ENCODE peak calls at places on chromosome 16, in eight cellular contexts. C is heart left ventricle, U is stomach, G is IMR-90, H is PC-3, E is MM.1S, T is upper lobe of left lung, R is tibial artery. M is an unnamed sample.
A peak's percentile ranks its signal among the peaks of the same experiment; 100 is the strongest.

GRCh38 chr16:69273009-69273408 is 38.1 kb upstream of the VPS4A start:
- DNase-seq in H (no peak), R (no peak), U (no peak), T (no peak), C (no peak), E (no peak), G (peak; percentile 96), M (no peak)

GRCh38 chr16:74455213-74455612 is 33.9 kb upstream of the CLEC18B start:
- DNase-seq in H (no peak), T (no peak), U (no peak), G (peak; percentile 40), E (no peak), R (no peak), C (no peak), M (peak; percentile 84)

GRCh38 chr16:85312642-85313540 is 200.6 kb upstream of the CIBAR2 start:
- DNase-seq in R (peak; percentile 69), C (no peak), U (no peak), G (no peak), E (no peak), H (no peak), T (no peak), M (no peak)

GRCh38 chr16:1158456-1159324 is 5.8 kb downstream of the CACNA1H start:
- DNase-seq in R (peak; percentile 95), C (peak; percentile 80), G (peak; percentile 47), U (no peak), T (no peak), E (no peak), H (no peak), M (no peak)

GRCh38 chr16:2147981-2148671 is at the start of gene RAB26:
- DNase-seq in G (peak; percentile 33), E (peak; percentile 67), R (peak; percentile 92), C (peak; percentile 83), U (peak; percentile 95), H (peak; percentile 85), T (peak; percentile 91), M (peak; percentile 52)

GRCh38 chr16:84829168-84829965 is 9.6 kb downstream of the CRISPLD2 start:
- DNase-seq in G (peak; percentile 93), H (no peak), C (no peak), T (no peak), E (no peak), U (no peak), R (peak; percentile 89), M (no peak)

GRCh38 chr16:24983521-24983920 is 31.6 kb downstream of the ARHGAP17 start:
- DNase-seq in H (no peak), E (no peak), U (no peak), T (no peak), C (peak; percentile 15), G (no peak), R (no peak), M (no peak)

GRCh38 chr16:23673971-23674614 is 4.6 kb upstream of the PLK1 start:
- DNase-seq in R (no peak), T (no peak), U (no peak), G (no peak), E (no peak), H (no peak), C (no peak), M (no peak)

GRCh38 chr16:88570691-88571092 is 489 bp downstream of the ZC3H18 start:
- DNase-seq in U (no peak), E (peak; percentile 17), H (no peak), C (no peak), G (no peak), R (no peak), T (peak; percentile 25), M (peak; percentile 7)

GRCh38 chr16:80717611-80718010 is 86.8 kb downstream of the CDYL2 start:
- DNase-seq in R (no peak), H (no peak), G (no peak), U (no peak), T (no peak), C (no peak), E (no peak), M (no peak)

GRCh38 chr16:14365200-14365851 is 264.7 kb downstream of the PARN start:
- DNase-seq in R (no peak), H (no peak), G (no peak), C (no peak), T (no peak), U (no peak), E (no peak), M (no peak)

GRCh38 chr16:85398050-85398451 is 215.1 kb upstream of the GSE1 start:
- DNase-seq in E (no peak), U (no peak), R (peak; percentile 56), T (no peak), C (peak; percentile 11), G (no peak), H (no peak), M (no peak)

GRCh38 chr16:12673466-12673865 is 130.2 kb downstream of the CPPED1 start:
- DNase-seq in G (no peak), H (no peak), C (no peak), E (no peak), U (no peak), T (no peak), R (no peak), M (no peak)

GRCh38 chr16:69311533-69312388 is 611 bp downstream of the VPS4A start:
- DNase-seq in G (no peak), H (peak; percentile 26), U (peak; percentile 40), R (peak; percentile 75), E (peak; percentile 50), C (no peak), T (peak; percentile 54), M (peak; percentile 42)

GRCh38 chr16:8047711-8048110 is 542.6 kb downstream of the TMEM114 start:
- DNase-seq in T (no peak), R (no peak), H (no peak), E (no peak), U (no peak), G (no peak), C (no peak), M (no peak)

GRCh38 chr16:67406628-67407027 is 9.6 kb downstream of the ZDHHC1 start:
- DNase-seq in H (peak; percentile 39), C (no peak), U (no peak), E (no peak), R (no peak), G (peak; percentile 91), T (no peak), M (peak; percentile 87)

GRCh38 chr16:89200850-89201466 is 621 bp upstream of the SLC22A31 start:
- DNase-seq in T (no peak), C (no peak), H (no peak), R (no peak), U (no peak), G (no peak), E (no peak), M (no peak)

GRCh38 chr16:19389246-19389645 is 28.4 kb upstream of the TMC5 start:
- DNase-seq in E (peak; percentile 68), H (peak; percentile 49), G (no peak), U (peak; percentile 83), T (peak; percentile 89), C (no peak), R (no peak), M (peak; percentile 56)

GRCh38 chr16:10616744-10617640 is 36.6 kb upstream of the EMP2 start:
- DNase-seq in U (peak; percentile 73), C (peak; percentile 73), G (peak; percentile 29), H (peak; percentile 75), R (no peak), E (no peak), T (peak; percentile 88), M (peak; percentile 74)
- TF ChIP-seq CTCF in U (no peak), C (peak; percentile 35), G (no peak), H (no peak), R (no peak), E (no peak), T (peak; percentile 47), M (peak; percentile 25)

DNA sequence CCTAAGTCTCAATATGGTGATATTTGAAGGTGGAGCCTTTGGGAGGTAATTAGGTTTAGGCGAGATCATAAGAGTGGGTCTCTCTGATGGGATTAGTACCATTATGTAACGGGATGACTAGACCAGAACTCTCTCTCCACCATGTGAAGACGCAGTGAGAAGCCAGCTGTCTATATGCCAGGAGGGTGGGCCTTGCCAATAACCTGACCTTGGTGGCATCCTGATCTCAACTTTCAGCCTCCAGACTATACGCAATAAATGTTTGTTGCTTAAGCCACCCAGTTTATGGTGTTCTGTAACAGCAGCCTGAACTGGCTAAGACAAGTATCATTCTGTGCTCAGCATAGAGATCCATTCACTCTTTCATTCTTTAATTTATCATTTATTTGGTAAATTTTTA is 167.2 kb upstream of the CDH11 start:
- DNase-seq in H (no peak), E (no peak), G (no peak), R (no peak), C (no peak), U (no peak), T (no peak), M (no peak)
- H3K27me3 ChIP-seq in H (no peaks in the 10 kb centered on the region), E (no peaks in the 10 kb centered on the region), G (peaks cover 2% of the 10 kb centered on the region), R (no peaks in the 10 kb centered on the region), C (no peaks in the 10 kb centered on the region), U (no peaks in the 10 kb centered on the region), T (no peaks in the 10 kb centered on the region), M (no peaks in the 10 kb centered on the region)

GRCh38 chr16:4115209-4115940 is 867 bp downstream of the ADCY9 start:
- DNase-seq in T (peak; percentile 55), C (peak; percentile 61), G (peak; percentile 74), H (peak; percentile 33), E (no peak), U (peak; percentile 54), R (peak; percentile 76), M (no peak)
- H3K4me3 ChIP-seq in T (peak overlapping the region; percentile 89), C (peak overlapping the region; percentile 75), G (peak overlapping the region; percentile 48), H (peak overlapping the region; percentile 65), E (no peak overlapping the region), U (peak overlapping the region; percentile 64), R (peak overlapping the region; percentile 68), M (peak overlapping the region; percentile 53)

GRCh38 chr16:27446721-27447120 is 44.7 kb downstream of the IL21R start:
- DNase-seq in G (no peak), C (no peak), E (no peak), T (no peak), U (no peak), R (no peak), H (no peak), M (no peak)

GRCh38 chr16:27450836-27451341 is 48.9 kb downstream of the IL21R start:
- DNase-seq in H (no peak), C (no peak), U (no peak), R (no peak), E (no peak), T (no peak), G (no peak), M (no peak)

GRCh38 chr16:27448531-27449433 is 46.8 kb downstream of the IL21R start:
- DNase-seq in R (no peak), C (no peak), U (no peak), G (no peak), H (no peak), E (no peak), T (no peak), M (no peak)

GRCh38 chr16:27452569-27453475 is 50.8 kb downstream of the IL21R start:
- DNase-seq in U (no peak), G (no peak), C (no peak), H (no peak), T (no peak), R (no peak), E (no peak), M (no peak)

DNA sequence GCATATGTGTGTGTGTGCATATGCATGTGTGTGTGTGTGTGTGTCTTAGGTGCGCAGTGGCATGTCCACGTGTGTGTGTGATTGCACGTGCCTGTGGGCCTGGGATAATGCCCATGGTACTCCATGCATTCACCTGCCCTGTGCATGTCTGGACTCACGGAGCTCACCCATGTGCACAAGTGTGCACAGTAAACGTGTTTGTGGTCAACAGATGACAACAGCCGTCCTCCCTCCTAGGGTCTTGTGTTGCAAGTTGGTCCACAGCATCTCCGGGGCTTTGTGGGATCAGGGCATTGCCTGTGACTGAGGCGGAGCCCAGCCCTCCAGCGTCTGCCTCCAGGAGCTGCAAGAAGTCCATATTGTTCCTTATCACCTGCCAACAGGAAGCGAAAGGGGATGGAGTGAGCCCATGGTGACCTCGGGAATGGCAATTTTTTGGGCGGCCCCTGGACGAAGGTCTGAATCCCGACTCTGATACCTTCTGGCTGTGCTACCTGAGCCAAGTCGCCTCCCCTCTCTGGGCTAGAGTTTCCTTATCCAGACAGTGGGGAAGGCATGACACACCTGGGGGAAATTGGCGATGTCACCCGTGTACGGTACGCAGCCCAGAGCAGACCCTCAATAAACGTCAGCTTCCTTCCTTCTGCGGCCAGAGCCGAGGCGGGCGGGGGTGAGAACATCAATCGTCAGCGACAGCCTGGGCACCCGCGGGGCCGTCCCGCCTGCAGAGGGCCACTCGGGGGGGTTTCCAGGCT is 47.6 kb downstream of the IL21R start:
- DNase-seq in T (peak; percentile 56), U (peak; percentile 43), R (no peak), E (no peak), G (no peak), H (no peak), C (no peak), M (no peak)
- TF ChIP-seq CTCF in T (no peak), U (no peak), R (no peak), E (no peak), G (no peak), H (no peak), C (no peak), M (no peak)

M was measured in bronchial epithelial cell.